ENCODE peak calls at places on chromosomes 4 and X, in nine cellular contexts. One of them, this sample, is unnamed.

GRCh38 chr4:82469776-82470345 is 39.5 kb downstream of the ENOPH1 start:
- DNase-seq in uterus: no peak
- DNase-seq in CD8-positive, alpha-beta memory T cell: no peak
- DNase-seq in brain microvascular endothelial cell: peak
- DNase-seq in bronchial epithelial cell: peak
- DNase-seq in A549: no peak
- DNase-seq in choroid plexus epithelial cell: peak
- DNase-seq in CD8-positive, alpha-beta T cell: no peak
- DNase-seq in upper lobe of right lung: no peak
- DNase-seq in this sample: peak

GRCh38 chr4:121711263-121712000 is 14.7 kb upstream of the ANXA5 start:
- DNase-seq in uterus: peak
- DNase-seq in CD8-positive, alpha-beta memory T cell: no peak
- DNase-seq in brain microvascular endothelial cell: peak
- DNase-seq in bronchial epithelial cell: peak
- DNase-seq in A549: peak
- DNase-seq in choroid plexus epithelial cell: peak
- DNase-seq in CD8-positive, alpha-beta T cell: no peak
- DNase-seq in upper lobe of right lung: peak
- DNase-seq in this sample: peak

GRCh38 chr4:28279249-28279648 is 1418.6 kb downstream of the STIM2 start:
- DNase-seq in uterus: no peak
- DNase-seq in CD8-positive, alpha-beta memory T cell: no peak
- DNase-seq in brain microvascular endothelial cell: no peak
- DNase-seq in bronchial epithelial cell: peak
- DNase-seq in A549: no peak
- DNase-seq in choroid plexus epithelial cell: no peak
- DNase-seq in CD8-positive, alpha-beta T cell: no peak
- DNase-seq in upper lobe of right lung: no peak
- DNase-seq in this sample: no peak

GRCh38 chrX:138791551-138791950 is 80.0 kb upstream of the FGF13 start:
- DNase-seq in uterus: no peak
- DNase-seq in CD8-positive, alpha-beta memory T cell: no peak
- DNase-seq in brain microvascular endothelial cell: no peak
- DNase-seq in bronchial epithelial cell: no peak
- DNase-seq in A549: no peak
- DNase-seq in choroid plexus epithelial cell: no peak
- DNase-seq in CD8-positive, alpha-beta T cell: no peak
- DNase-seq in upper lobe of right lung: no peak
- DNase-seq in this sample: no peak

GRCh38 chr4:146255874-146256273 is 41.5 kb downstream of the REELD1 start:
- DNase-seq in uterus: no peak
- DNase-seq in CD8-positive, alpha-beta memory T cell: no peak
- DNase-seq in brain microvascular endothelial cell: peak
- DNase-seq in bronchial epithelial cell: peak
- DNase-seq in A549: no peak
- DNase-seq in choroid plexus epithelial cell: peak
- DNase-seq in CD8-positive, alpha-beta T cell: no peak
- DNase-seq in upper lobe of right lung: no peak
- DNase-seq in this sample: peak

GRCh38 chr4:70405765-70406164 is 8.0 kb downstream of the OPRPN start:
- DNase-seq in uterus: no peak
- DNase-seq in CD8-positive, alpha-beta memory T cell: no peak
- DNase-seq in brain microvascular endothelial cell: no peak
- DNase-seq in bronchial epithelial cell: no peak
- DNase-seq in A549: no peak
- DNase-seq in choroid plexus epithelial cell: no peak
- DNase-seq in CD8-positive, alpha-beta T cell: no peak
- DNase-seq in upper lobe of right lung: no peak
- DNase-seq in this sample: no peak

GRCh38 chr4:110852793-110853192 is 229.9 kb upstream of the PITX2 start:
- DNase-seq in uterus: no peak
- DNase-seq in CD8-positive, alpha-beta memory T cell: no peak
- DNase-seq in brain microvascular endothelial cell: no peak
- DNase-seq in bronchial epithelial cell: no peak
- DNase-seq in A549: no peak
- DNase-seq in choroid plexus epithelial cell: no peak
- DNase-seq in CD8-positive, alpha-beta T cell: no peak
- DNase-seq in upper lobe of right lung: no peak
- DNase-seq in this sample: no peak

GRCh38 chr4:128424524-128425195 is 137.0 kb upstream of the PGRMC2 start:
- DNase-seq in uterus: no peak
- DNase-seq in CD8-positive, alpha-beta memory T cell: no peak
- DNase-seq in brain microvascular endothelial cell: no peak
- DNase-seq in bronchial epithelial cell: peak
- DNase-seq in A549: no peak
- DNase-seq in choroid plexus epithelial cell: peak
- DNase-seq in CD8-positive, alpha-beta T cell: no peak
- DNase-seq in upper lobe of right lung: no peak
- DNase-seq in this sample: peak

GRCh38 chr4:142406051-142406549 is 440.0 kb downstream of the INPP4B start:
- DNase-seq in uterus: no peak
- DNase-seq in CD8-positive, alpha-beta memory T cell: no peak
- DNase-seq in brain microvascular endothelial cell: no peak
- DNase-seq in bronchial epithelial cell: peak
- DNase-seq in A549: no peak
- DNase-seq in choroid plexus epithelial cell: peak
- DNase-seq in CD8-positive, alpha-beta T cell: no peak
- DNase-seq in upper lobe of right lung: no peak
- DNase-seq in this sample: no peak

GRCh38 chrX:151801980-151802379 is 67.4 kb downstream of the CNGA2 start:
- DNase-seq in uterus: no peak
- DNase-seq in CD8-positive, alpha-beta memory T cell: no peak
- DNase-seq in brain microvascular endothelial cell: no peak
- DNase-seq in bronchial epithelial cell: no peak
- DNase-seq in A549: peak
- DNase-seq in choroid plexus epithelial cell: no peak
- DNase-seq in CD8-positive, alpha-beta T cell: no peak
- DNase-seq in upper lobe of right lung: no peak
- DNase-seq in this sample: no peak

GRCh38 chrX:51894697-51895336 is 1.4 kb downstream of the MAGED1 start:
- DNase-seq in uterus: peak
- DNase-seq in CD8-positive, alpha-beta memory T cell: no peak
- DNase-seq in brain microvascular endothelial cell: no peak
- DNase-seq in bronchial epithelial cell: no peak
- DNase-seq in A549: no peak
- DNase-seq in choroid plexus epithelial cell: peak
- DNase-seq in CD8-positive, alpha-beta T cell: peak
- DNase-seq in upper lobe of right lung: peak
- DNase-seq in this sample: no peak

GRCh38 chrX:38879631-38880220 is 78.5 kb downstream of the MID1IP1 start:
- DNase-seq in uterus: no peak
- DNase-seq in CD8-positive, alpha-beta memory T cell: no peak
- DNase-seq in brain microvascular endothelial cell: no peak
- DNase-seq in bronchial epithelial cell: peak
- DNase-seq in A549: no peak
- DNase-seq in choroid plexus epithelial cell: no peak
- DNase-seq in CD8-positive, alpha-beta T cell: no peak
- DNase-seq in upper lobe of right lung: no peak
- DNase-seq in this sample: no peak

GRCh38 chr4:112348488-112349158 is 51.5 kb downstream of the ALPK1 start:
- DNase-seq in uterus: no peak
- DNase-seq in CD8-positive, alpha-beta memory T cell: no peak
- DNase-seq in brain microvascular endothelial cell: peak
- DNase-seq in bronchial epithelial cell: peak
- DNase-seq in A549: peak
- DNase-seq in choroid plexus epithelial cell: peak
- DNase-seq in CD8-positive, alpha-beta T cell: no peak
- DNase-seq in upper lobe of right lung: peak
- DNase-seq in this sample: peak

GRCh38 chr4:182847543-182847942 is 69.6 kb downstream of the DCTD start:
- DNase-seq in uterus: no peak
- DNase-seq in CD8-positive, alpha-beta memory T cell: no peak
- DNase-seq in brain microvascular endothelial cell: no peak
- DNase-seq in bronchial epithelial cell: peak
- DNase-seq in A549: no peak
- DNase-seq in choroid plexus epithelial cell: no peak
- DNase-seq in CD8-positive, alpha-beta T cell: no peak
- DNase-seq in upper lobe of right lung: no peak
- DNase-seq in this sample: no peak

GRCh38 chr4:86498560-86499166 is 95.5 kb upstream of the PTPN13 start:
- DNase-seq in uterus: no peak
- DNase-seq in CD8-positive, alpha-beta memory T cell: no peak
- DNase-seq in brain microvascular endothelial cell: peak
- DNase-seq in bronchial epithelial cell: peak
- DNase-seq in A549: peak
- DNase-seq in choroid plexus epithelial cell: peak
- DNase-seq in CD8-positive, alpha-beta T cell: no peak
- DNase-seq in upper lobe of right lung: no peak
- DNase-seq in this sample: peak

GRCh38 chrX:16484338-16484737 is 165.6 kb upstream of the S100G start:
- DNase-seq in uterus: no peak
- DNase-seq in CD8-positive, alpha-beta memory T cell: no peak
- DNase-seq in brain microvascular endothelial cell: peak
- DNase-seq in bronchial epithelial cell: peak
- DNase-seq in A549: no peak
- DNase-seq in choroid plexus epithelial cell: peak
- DNase-seq in CD8-positive, alpha-beta T cell: peak
- DNase-seq in upper lobe of right lung: no peak
- DNase-seq in this sample: peak

GRCh38 chrX:48989483-48989882 is 12.6 kb downstream of the GRIPAP1 start:
- DNase-seq in uterus: no peak
- DNase-seq in CD8-positive, alpha-beta memory T cell: no peak
- DNase-seq in brain microvascular endothelial cell: no peak
- DNase-seq in bronchial epithelial cell: no peak
- DNase-seq in A549: no peak
- DNase-seq in choroid plexus epithelial cell: no peak
- DNase-seq in CD8-positive, alpha-beta T cell: no peak
- DNase-seq in upper lobe of right lung: no peak
- DNase-seq in this sample: no peak

GRCh38 chr4:32847466-32847865 is 2127.3 kb downstream of the PCDH7 start:
- DNase-seq in uterus: no peak
- DNase-seq in CD8-positive, alpha-beta memory T cell: no peak
- DNase-seq in brain microvascular endothelial cell: no peak
- DNase-seq in bronchial epithelial cell: no peak
- DNase-seq in A549: no peak
- DNase-seq in choroid plexus epithelial cell: peak
- DNase-seq in CD8-positive, alpha-beta T cell: no peak
- DNase-seq in upper lobe of right lung: no peak
- DNase-seq in this sample: no peak

DNA sequence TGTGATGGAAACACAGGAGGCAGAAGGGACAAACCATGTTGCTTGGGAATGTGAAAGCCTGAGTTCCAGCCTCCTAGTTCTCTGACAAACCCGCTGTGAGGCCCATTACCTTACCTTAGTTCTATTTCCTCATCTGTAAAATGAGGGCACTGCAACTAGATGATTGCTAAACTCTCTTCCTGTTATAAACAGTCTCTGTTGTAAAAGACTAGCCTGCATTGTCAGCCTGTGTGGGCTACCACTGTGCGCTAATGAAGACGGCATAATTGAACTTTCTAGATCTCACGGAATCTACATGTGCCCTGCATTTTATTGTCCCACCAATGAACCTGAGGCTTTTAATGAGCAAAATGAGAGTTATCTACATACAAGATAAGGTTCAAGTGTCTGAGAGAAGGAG is 147.2 kb downstream of the AFF2 start:
- DNase-seq in uterus: no peak
- DNase-seq in CD8-positive, alpha-beta memory T cell: no peak
- DNase-seq in brain microvascular endothelial cell: no peak
- DNase-seq in bronchial epithelial cell: no peak
- DNase-seq in A549: no peak
- DNase-seq in choroid plexus epithelial cell: no peak
- DNase-seq in CD8-positive, alpha-beta T cell: no peak
- DNase-seq in upper lobe of right lung: no peak
- DNase-seq in this sample: no peak
- H3K4me3 ChIP-seq in uterus: no peak
- H3K4me3 ChIP-seq in CD8-positive, alpha-beta memory T cell: no peak
- H3K4me3 ChIP-seq in brain microvascular endothelial cell: no peak
- H3K4me3 ChIP-seq in bronchial epithelial cell: no peak
- H3K4me3 ChIP-seq in A549: no peak
- H3K4me3 ChIP-seq in choroid plexus epithelial cell: no peak
- H3K4me3 ChIP-seq in CD8-positive, alpha-beta T cell: no peak
- H3K4me3 ChIP-seq in upper lobe of right lung: no peak
- H3K4me3 ChIP-seq in this sample: no peak

GRCh38 chrX:136731798-136732197 is 48.9 kb downstream of the ARHGEF6 start:
- DNase-seq in uterus: no peak
- DNase-seq in CD8-positive, alpha-beta memory T cell: no peak
- DNase-seq in brain microvascular endothelial cell: no peak
- DNase-seq in bronchial epithelial cell: no peak
- DNase-seq in A549: no peak
- DNase-seq in choroid plexus epithelial cell: no peak
- DNase-seq in CD8-positive, alpha-beta T cell: no peak
- DNase-seq in upper lobe of right lung: no peak
- DNase-seq in this sample: no peak
- H3K4me3 ChIP-seq in uterus: no peak
- H3K4me3 ChIP-seq in CD8-positive, alpha-beta memory T cell: no peak
- H3K4me3 ChIP-seq in brain microvascular endothelial cell: no peak
- H3K4me3 ChIP-seq in bronchial epithelial cell: no peak
- H3K4me3 ChIP-seq in A549: no peak
- H3K4me3 ChIP-seq in choroid plexus epithelial cell: no peak
- H3K4me3 ChIP-seq in CD8-positive, alpha-beta T cell: no peak
- H3K4me3 ChIP-seq in upper lobe of right lung: no peak
- H3K4me3 ChIP-seq in this sample: no peak

GRCh38 chr4:3041192-3042142 is 32.9 kb downstream of the HTT-AS start:
- DNase-seq in uterus: peak
- DNase-seq in CD8-positive, alpha-beta memory T cell: peak
- DNase-seq in brain microvascular endothelial cell: peak
- DNase-seq in bronchial epithelial cell: peak
- DNase-seq in A549: no peak
- DNase-seq in choroid plexus epithelial cell: peak
- DNase-seq in CD8-positive, alpha-beta T cell: peak
- DNase-seq in upper lobe of right lung: peak
- DNase-seq in this sample: no peak
- H3K4me3 ChIP-seq in uterus: peak
- H3K4me3 ChIP-seq in CD8-positive, alpha-beta memory T cell: peak
- H3K4me3 ChIP-seq in brain microvascular endothelial cell: peak
- H3K4me3 ChIP-seq in bronchial epithelial cell: peak
- H3K4me3 ChIP-seq in A549: no peak
- H3K4me3 ChIP-seq in choroid plexus epithelial cell: peak
- H3K4me3 ChIP-seq in CD8-positive, alpha-beta T cell: peak
- H3K4me3 ChIP-seq in upper lobe of right lung: peak
- H3K4me3 ChIP-seq in this sample: peak

GRCh38 chr4:10459305-10459704 is 2.1 kb upstream of the ZNF518B start:
- DNase-seq in uterus: no peak
- DNase-seq in CD8-positive, alpha-beta memory T cell: no peak
- DNase-seq in brain microvascular endothelial cell: no peak
- DNase-seq in bronchial epithelial cell: no peak
- DNase-seq in A549: no peak
- DNase-seq in choroid plexus epithelial cell: no peak
- DNase-seq in CD8-positive, alpha-beta T cell: no peak
- DNase-seq in upper lobe of right lung: no peak
- DNase-seq in this sample: no peak

GRCh38 chr4:10462876-10463275 is 5.7 kb upstream of the ZNF518B start:
- DNase-seq in uterus: no peak
- DNase-seq in CD8-positive, alpha-beta memory T cell: no peak
- DNase-seq in brain microvascular endothelial cell: no peak
- DNase-seq in bronchial epithelial cell: no peak
- DNase-seq in A549: no peak
- DNase-seq in choroid plexus epithelial cell: no peak
- DNase-seq in CD8-positive, alpha-beta T cell: no peak
- DNase-seq in upper lobe of right lung: no peak
- DNase-seq in this sample: no peak

GRCh38 chr4:10461091-10461849 is 4.0 kb upstream of the ZNF518B start:
- DNase-seq in uterus: peak
- DNase-seq in CD8-positive, alpha-beta memory T cell: peak
- DNase-seq in brain microvascular endothelial cell: no peak
- DNase-seq in bronchial epithelial cell: peak
- DNase-seq in A549: peak
- DNase-seq in choroid plexus epithelial cell: peak
- DNase-seq in CD8-positive, alpha-beta T cell: peak
- DNase-seq in upper lobe of right lung: peak
- DNase-seq in this sample: no peak

GRCh38 chr4:10460313-10461047 is 3.3 kb upstream of the ZNF518B start:
- DNase-seq in uterus: no peak
- DNase-seq in CD8-positive, alpha-beta memory T cell: no peak
- DNase-seq in brain microvascular endothelial cell: no peak
- DNase-seq in bronchial epithelial cell: no peak
- DNase-seq in A549: no peak
- DNase-seq in choroid plexus epithelial cell: no peak
- DNase-seq in CD8-positive, alpha-beta T cell: no peak
- DNase-seq in upper lobe of right lung: no peak
- DNase-seq in this sample: no peak

GRCh38 chr4:10461850-10462400 is 4.7 kb upstream of the ZNF518B start:
- DNase-seq in uterus: no peak
- DNase-seq in CD8-positive, alpha-beta memory T cell: no peak
- DNase-seq in brain microvascular endothelial cell: no peak
- DNase-seq in bronchial epithelial cell: no peak
- DNase-seq in A549: no peak
- DNase-seq in choroid plexus epithelial cell: no peak
- DNase-seq in CD8-positive, alpha-beta T cell: no peak
- DNase-seq in upper lobe of right lung: no peak
- DNase-seq in this sample: no peak
- H3K4me3 ChIP-seq in uterus: no peak
- H3K4me3 ChIP-seq in CD8-positive, alpha-beta memory T cell: peak
- H3K4me3 ChIP-seq in brain microvascular endothelial cell: peak
- H3K4me3 ChIP-seq in bronchial epithelial cell: no peak
- H3K4me3 ChIP-seq in A549: no peak
- H3K4me3 ChIP-seq in choroid plexus epithelial cell: no peak
- H3K4me3 ChIP-seq in CD8-positive, alpha-beta T cell: peak
- H3K4me3 ChIP-seq in upper lobe of right lung: peak
- H3K4me3 ChIP-seq in this sample: no peak